ENCODE peak calls at places on chromosomes 16 and 17, in five cellular contexts. P, T, M, L and H are unnamed samples.

GRCh38 chr17:82668631-82669099 is 20.4 kb upstream of the WDR45B start:
- DNase-seq in P (peak; percentile 53), T (peak; percentile 78), M (peak; percentile 91), L (peak; percentile 88), H (peak; percentile 31)

GRCh38 chr16:65034915-65035314 is 86.9 kb downstream of the CDH11 start:
- DNase-seq in P (no peak), T (no peak), M (peak; percentile 35), L (no peak), H (no peak)

GRCh38 chr16:79618712-79619050 is 18.1 kb upstream of the MAF start:
- DNase-seq in P (no peak), T (no peak), M (no peak), L (no peak), H (no peak)

GRCh38 chr17:83136156-83136555 is 56.7 kb downstream of the METRNL start:
- DNase-seq in P (no peak), T (no peak), M (peak; percentile 57), L (no peak), H (no peak)

GRCh38 chr16:54176376-54176901 is 110.1 kb downstream of the IRX3 start:
- DNase-seq in P (no peak), T (no peak), M (peak; percentile 76), L (no peak), H (no peak)

GRCh38 chr17:10735251-10735650 is 5.4 kb upstream of the TMEM220 start:
- DNase-seq in P (no peak), T (no peak), M (peak; percentile 21), L (no peak), H (no peak)

GRCh38 chr16:79601092-79601977 is 798 bp upstream of the MAF start:
- DNase-seq in P (no peak), T (peak; percentile 73), M (peak; percentile 38), L (peak; percentile 30), H (peak; percentile 45)

GRCh38 chr16:15650698-15651161 is 685 bp downstream of the NDE1 start:
- DNase-seq in P (no peak), T (peak; percentile 42), M (peak; percentile 39), L (peak; percentile 16), H (peak; percentile 20)

GRCh38 chr17:18187226-18187625 is 3.6 kb downstream of the ALKBH5 start:
- DNase-seq in P (no peak), T (no peak), M (no peak), L (no peak), H (no peak)

GRCh38 chr17:5788266-5788900 is 204.1 kb upstream of the NLRP1 start:
- DNase-seq in P (no peak), T (peak; percentile 61), M (no peak), L (no peak), H (no peak)

GRCh38 chr16:11470676-11471415 is 115.9 kb downstream of the LITAF start:
- DNase-seq in P (no peak), T (no peak), M (no peak), L (no peak), H (no peak)

GRCh38 chr17:9206160-9206988 is 185.1 kb downstream of the NTN1 start:
- DNase-seq in P (no peak), T (no peak), M (no peak), L (no peak), H (no peak)

GRCh38 chr16:89727406-89728120 is 6.2 kb downstream of the ZNF276 start:
- DNase-seq in P (no peak), T (no peak), M (no peak), L (no peak), H (no peak)

GRCh38 chr16:78437352-78437968 is 338.0 kb downstream of the WWOX start:
- DNase-seq in P (no peak), T (peak; percentile 43), M (no peak), L (peak; percentile 66), H (peak; percentile 21)

GRCh38 chr16:85376292-85377095 is 236.6 kb upstream of the GSE1 start:
- DNase-seq in P (no peak), T (no peak), M (no peak), L (no peak), H (no peak)

GRCh38 chr17:79970576-79971068 is 65.0 kb downstream of the TBC1D16 start:
- DNase-seq in P (no peak), T (peak; percentile 15), M (peak; percentile 85), L (peak; percentile 64), H (no peak)

GRCh38 chr16:31262084-31262483 is 2.3 kb downstream of the ITGAM start:
- DNase-seq in P (no peak), T (no peak), M (no peak), L (no peak), H (no peak)

GRCh38 chr16:11079657-11080187 is 135.4 kb downstream of the CLEC16A start:
- DNase-seq in P (no peak), T (peak; percentile 97), M (no peak), L (peak; percentile 86), H (no peak)

GRCh38 chr17:17681744-17682292 is 560 bp downstream of the RAI1 start:
- DNase-seq in P (no peak), T (no peak), M (no peak), L (no peak), H (no peak)

GRCh38 chr17:72187544-72187943 is 66.7 kb downstream of the SOX9 start:
- DNase-seq in P (no peak), T (no peak), M (no peak), L (no peak), H (peak; percentile 24)

GRCh38 chr16:21946889-21947635 is 6.1 kb upstream of the UQCRC2 start:
- DNase-seq in P (no peak), T (no peak), M (no peak), L (no peak), H (no peak)

GRCh38 chr16:77592021-77592420 is 130.3 kb upstream of the NUDT7 start:
- DNase-seq in P (no peak), T (no peak), M (no peak), L (no peak), H (no peak)

GRCh38 chr16:54862529-54862928 is 68.1 kb upstream of the IRX5 start:
- DNase-seq in P (no peak), T (no peak), M (no peak), L (no peak), H (no peak)

GRCh38 chr17:49022391-49022941 is 25.3 kb downstream of the IGF2BP1 start:
- DNase-seq in P (peak; percentile 92), T (no peak), M (peak; percentile 96), L (no peak), H (peak; percentile 83)

GRCh38 chr17:8732406-8733065 is 12.1 kb downstream of the CCDC42 start:
- DNase-seq in P (no peak), T (peak; percentile 19), M (no peak), L (no peak), H (no peak)

GRCh38 chr16:14958970-14959369 is 15.9 kb upstream of the PDXDC1 start:
- DNase-seq in P (peak; percentile 27), T (no peak), M (no peak), L (peak; percentile 51), H (no peak)

GRCh38 chr16:3514621-3515020 is 13.8 kb downstream of the CLUAP1 start:
- DNase-seq in P (no peak), T (peak; percentile 54), M (no peak), L (no peak), H (no peak)
- H2AFZ ChIP-seq in P (no peak overlapping the region), T (no peak overlapping the region), M (no peak overlapping the region), L (no peak overlapping the region), H (no peak overlapping the region)

DNA sequence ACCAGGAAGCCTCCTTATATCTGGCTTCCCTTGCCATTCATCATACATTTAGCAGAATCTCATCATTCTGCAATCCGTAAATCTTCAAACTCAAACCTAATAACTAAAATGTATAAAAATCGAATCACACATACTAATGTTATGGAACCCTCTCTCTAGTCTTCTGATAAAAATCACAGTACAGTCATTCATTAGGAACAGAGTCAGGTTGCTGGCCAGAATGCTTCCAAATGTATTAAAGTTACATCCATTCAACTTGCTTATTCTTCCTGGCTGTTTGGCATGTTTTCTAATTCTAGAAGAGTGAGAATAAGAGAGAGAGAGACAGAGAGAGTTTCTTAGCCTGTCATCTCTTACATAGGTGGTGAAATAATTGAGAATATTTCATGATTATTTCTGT is 16.5 kb upstream of the RASL10B start:
- DNase-seq in P (no peak), T (no peak), M (no peak), L (no peak), H (no peak)
- H2BK12ac ChIP-seq in P (no peak overlapping the region), T (no peak overlapping the region), M (no peak overlapping the region), L (no peak overlapping the region), H (no peak overlapping the region)

DNA sequence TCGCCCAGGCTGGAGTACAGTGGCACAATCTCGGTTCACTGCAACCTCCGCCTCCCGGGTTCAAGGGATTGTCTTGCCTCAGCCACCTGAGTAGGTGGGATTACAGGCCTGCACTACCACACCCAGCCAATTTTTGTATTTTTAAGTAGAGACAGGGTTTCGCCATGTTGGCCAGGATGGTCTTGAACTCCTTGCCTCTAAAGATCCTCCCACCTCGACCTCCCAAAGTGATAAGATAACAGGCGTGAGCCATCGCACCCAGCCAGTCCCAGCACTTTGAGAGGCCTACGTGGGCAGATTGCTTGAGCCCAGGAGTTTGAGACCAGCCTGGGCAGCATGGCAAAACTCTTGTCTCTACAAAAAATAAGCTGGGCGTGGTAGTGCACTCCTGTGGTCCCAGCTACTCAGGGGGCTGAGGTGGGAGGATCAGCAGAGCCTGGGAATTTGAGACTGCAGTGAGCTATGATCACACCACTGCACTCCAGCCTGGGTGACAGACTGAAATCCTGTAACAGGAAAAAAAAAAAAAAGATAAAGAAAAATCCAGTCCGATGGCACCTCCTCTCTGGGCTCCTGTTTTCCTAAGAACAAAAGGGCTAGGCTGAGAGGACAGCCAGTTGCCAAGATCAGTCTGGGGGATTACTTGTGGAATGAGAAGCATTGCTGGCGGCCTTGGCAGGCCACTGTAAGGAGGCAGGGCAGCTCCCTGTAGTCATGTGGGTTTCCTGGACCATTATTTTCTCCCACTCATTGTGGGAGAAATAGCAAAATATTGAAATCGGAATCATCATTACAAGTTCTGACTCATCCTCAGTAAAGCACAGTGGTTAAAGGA is 3.0 kb upstream of the PIPOX start:
- DNase-seq in P (no peak), T (peak; percentile 10), M (no peak), L (peak; percentile 73), H (no peak)
- H3K18ac ChIP-seq in P (peak overlapping the region; percentile 65), T (no peak overlapping the region), M (no peak overlapping the region), L (no peak overlapping the region), H (peak overlapping the region; percentile 22)

GRCh38 chr17:65228734-65229390 is 91.7 kb downstream of the RGS9 start:
- DNase-seq in P (no peak), T (peak; percentile 78), M (no peak), L (no peak), H (no peak)
- H2AFZ ChIP-seq in P (no peak overlapping the region), T (no peak overlapping the region), M (no peak overlapping the region), L (no peak overlapping the region), H (peak overlapping the region; percentile 34)

DNA sequence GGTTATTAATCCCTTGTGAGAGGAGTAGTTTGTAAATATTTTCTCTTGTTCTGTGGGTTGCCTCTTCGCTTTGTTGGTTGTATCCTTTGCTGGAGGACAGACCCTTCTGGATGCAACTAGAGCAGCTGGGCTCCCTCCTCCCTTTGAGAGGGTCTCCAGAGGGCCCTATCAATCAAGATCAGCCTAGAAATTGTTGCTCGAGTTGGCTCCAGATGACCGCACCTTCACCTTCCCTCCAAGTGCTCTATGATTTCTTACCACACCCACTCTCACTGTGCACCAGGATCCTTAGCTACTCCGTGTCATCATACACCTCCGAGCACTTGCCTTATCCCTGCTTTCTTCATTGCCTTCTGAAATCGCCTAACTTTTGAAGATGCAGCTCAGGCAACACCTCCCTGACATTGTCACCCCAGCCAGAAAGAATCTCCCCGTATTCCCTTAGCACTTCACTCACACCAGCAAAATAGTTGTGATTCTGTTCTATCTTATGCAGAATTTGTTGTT is 52.7 kb downstream of the ABAT start:
- DNase-seq in P (no peak), T (no peak), M (no peak), L (no peak), H (no peak)
- H2BK12ac ChIP-seq in P (no peak overlapping the region), T (no peak overlapping the region), M (no peak overlapping the region), L (no peak overlapping the region), H (no peak overlapping the region)